ENCODE peak calls at places on chromosome 22, in five cellular contexts. T is PC-3, G is tibial nerve, J is AG10803, A is AG04449. I is an unnamed sample.

GRCh38 chr22:29813563-29813962 is 24.5 kb downstream of the ASCC2 start:
- DNase-seq in T (peak; percentile 55), A (no peak), G (no peak), J (no peak), I (peak; percentile 80)

GRCh38 chr22:27518583-27519437 is 282.7 kb downstream of the MN1 start:
- DNase-seq in A (no peak), J (no peak), G (no peak), T (no peak), I (no peak)

GRCh38 chr22:32826537-32826936 is 25.0 kb downstream of the TIMP3 start:
- DNase-seq in T (no peak), J (no peak), A (no peak), G (no peak), I (no peak)

GRCh38 chr22:48310740-48311139 is 1516.9 kb downstream of the BRD1 start:
- DNase-seq in J (no peak), A (no peak), G (no peak), T (no peak), I (no peak)

GRCh38 chr22:37681556-37682049 is 4.5 kb upstream of the NOL12 start:
- DNase-seq in T (peak; percentile 74), A (no peak), G (no peak), J (peak; percentile 77), I (peak; percentile 83)

GRCh38 chr22:48782817-48783511 is 1044.7 kb downstream of the BRD1 start:
- DNase-seq in T (no peak), J (no peak), G (peak; percentile 4), A (no peak), I (no peak)

GRCh38 chr22:20080445-20080775 is 369 bp downstream of the DGCR8 start:
- DNase-seq in T (peak; percentile 41), G (no peak), J (peak; percentile 49), A (no peak), I (peak; percentile 55)

GRCh38 chr22:45007247-45007945 is 2.4 kb downstream of the PHF21B start:
- DNase-seq in A (no peak), T (no peak), J (no peak), G (no peak), I (peak; percentile 31)

GRCh38 chr22:40979198-40979597 is 28.0 kb downstream of the RBX1 start:
- DNase-seq in G (no peak), A (no peak), J (no peak), T (no peak), I (no peak)

GRCh38 chr22:19871023-19871844 is 16.6 kb upstream of the GNB1L start:
- DNase-seq in A (no peak), G (peak; percentile 1), J (no peak), T (no peak), I (no peak)

GRCh38 chr22:49205401-49205800 is 622.3 kb downstream of the BRD1 start:
- DNase-seq in G (no peak), A (no peak), T (no peak), J (no peak), I (no peak)

GRCh38 chr22:50699001-50699753 is 26.6 kb downstream of the SHANK3 start:
- DNase-seq in G (no peak), A (no peak), J (no peak), T (no peak), I (no peak)

GRCh38 chr22:39871008-39871798 is 22.4 kb downstream of the ENTHD1 start:
- DNase-seq in T (no peak), A (no peak), J (no peak), G (no peak), I (no peak)

GRCh38 chr22:35839811-35840739 is 122.4 kb downstream of the APOL5 start:
- DNase-seq in A (peak; percentile 97), J (peak; percentile 99), T (peak; percentile 91), G (peak; percentile 63), I (peak; percentile 96)

GRCh38 chr22:50545522-50546325 is at the start of gene KLHDC7B:
- DNase-seq in T (no peak), J (peak; percentile 55), A (no peak), G (no peak), I (peak; percentile 68)

GRCh38 chr22:49909476-49910205 is 8.6 kb downstream of the ALG12 start:
- DNase-seq in G (no peak), A (no peak), T (no peak), J (no peak), I (no peak)

GRCh38 chr22:42281284-42281683 is 10.8 kb upstream of the TCF20 start:
- DNase-seq in J (no peak), A (no peak), T (no peak), G (no peak), I (no peak)

GRCh38 chr22:29934596-29934995 is 51.6 kb downstream of the MTMR3 start:
- DNase-seq in T (no peak), J (no peak), G (no peak), A (no peak), I (no peak)

GRCh38 chr22:43236401-43237166 is 49.6 kb upstream of the TTLL12 start:
- DNase-seq in G (no peak), A (no peak), J (no peak), T (no peak), I (no peak)

GRCh38 chr22:50009765-50010675 is 2.5 kb downstream of the IL17REL start:
- DNase-seq in A (no peak), T (no peak), G (no peak), J (no peak), I (no peak)

GRCh38 chr22:36331306-36331911 is 56.4 kb downstream of the MYH9 start:
- DNase-seq in G (no peak), T (peak; percentile 96), J (peak; percentile 90), A (peak; percentile 86), I (peak; percentile 95)

GRCh38 chr22:32836286-32836859 is 34.9 kb downstream of the TIMP3 start:
- DNase-seq in T (peak; percentile 17), G (no peak), J (no peak), A (no peak), I (no peak)

GRCh38 chr22:26432619-26433311 is 3.7 kb downstream of the ASPHD2 start:
- DNase-seq in G (no peak), T (no peak), A (no peak), J (no peak), I (no peak)

GRCh38 chr22:33492210-33492651 is 428.0 kb downstream of the LARGE1 start:
- DNase-seq in G (no peak), T (no peak), J (peak; percentile 13), A (no peak), I (peak; percentile 13)

GRCh38 chr22:37244922-37245722 is 1.1 kb upstream of the RAC2 start:
- DNase-seq in T (no peak), J (no peak), A (no peak), G (no peak), I (no peak)

GRCh38 chr22:25698986-25699385 is 43.0 kb upstream of the MYO18B start:
- DNase-seq in A (no peak), T (no peak), J (no peak), G (no peak), I (no peak)

GRCh38 chr22:24091551-24092420 is 80.7 kb downstream of the CABIN1 start:
- DNase-seq in G (no peak), J (no peak), T (no peak), A (no peak), I (no peak)

GRCh38 chr22:33519974-33520903 is 400.0 kb downstream of the LARGE1 start:
- DNase-seq in T (no peak), G (no peak), J (no peak), A (no peak), I (no peak)

GRCh38 chr22:30028731-30029130 is 51.5 kb upstream of the HORMAD2 start:
- DNase-seq in G (no peak), T (no peak), A (no peak), J (no peak), I (no peak)

GRCh38 chr22:25176175-25176574 is 23.5 kb upstream of the CRYBB3 start:
- DNase-seq in A (no peak), G (no peak), J (no peak), T (no peak), I (no peak)

DNA sequence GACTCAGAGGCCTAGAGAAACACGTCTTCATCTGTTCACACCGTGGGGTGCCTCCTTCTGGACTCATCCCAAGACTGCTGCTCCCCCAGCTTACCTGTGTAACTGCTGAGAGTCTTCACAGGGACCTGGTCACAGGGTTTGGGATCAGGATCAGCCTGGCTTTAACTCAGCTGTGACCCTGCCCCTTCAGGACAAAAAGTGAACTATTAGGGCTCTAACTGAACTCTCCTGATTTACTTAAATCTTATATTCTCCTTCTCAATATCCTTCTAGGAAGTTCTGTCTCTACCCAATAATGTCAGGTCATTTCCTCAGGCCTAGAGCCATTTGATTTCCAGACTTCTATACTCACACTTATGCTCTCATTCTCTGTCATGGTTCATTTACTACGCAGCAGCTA is 108.4 kb downstream of the ZNF280B start:
- DNase-seq in J (no peak), G (no peak), A (no peak), T (no peak), I (no peak)
- TF ChIP-seq CTCF in J (no peak), G (no peak), A (no peak), T (no peak), I (no peak)

GRCh38 chr22:31341386-31342088 is 4.6 kb downstream of the PATZ1 start:
- DNase-seq in A (no peak), T (no peak), G (no peak), J (no peak), I (no peak)
- H3K4me3 ChIP-seq in A (no peak overlapping the region), T (no peak overlapping the region), G (no peak overlapping the region), J (no peak overlapping the region), I (no peak overlapping the region)

GRCh38 chr22:28741200-28741757 is 341 bp downstream of the CHEK2 start:
- DNase-seq in G (no peak), J (no peak), A (no peak), T (no peak), I (no peak)
- TF ChIP-seq CTCF in G (no peak), J (no peak), A (no peak), T (no peak), I (no peak)

GRCh38 chr22:46588279-46589140 is 31.7 kb upstream of the GRAMD4 start:
- DNase-seq in J (no peak), T (no peak), G (no peak), A (no peak), I (no peak)
- H3K4me3 ChIP-seq in J (no peak overlapping the region), T (no peak overlapping the region), G (no peak overlapping the region), A (no peak overlapping the region), I (no peak overlapping the region)